ENCODE peak calls at places on chromosomes 2 and 18, in four cellular contexts. O, X, H and A are unnamed samples.

GRCh38 chr2:111896007-111896406 is 2.4 kb upstream of the MERTK start:
- DNase-seq in O (no peak), H (no peak), X (no peak), A (no peak)

GRCh38 chr2:237209046-237209375 is 123.3 kb downstream of the COPS8 start:
- DNase-seq in X (no peak), O (no peak), H (no peak), A (no peak)

GRCh38 chr2:70420740-70421139 is 118.9 kb upstream of the FAM136A start:
- DNase-seq in O (no peak), X (no peak), H (no peak), A (no peak)

GRCh38 chr2:129721841-129722240 is 257.6 kb upstream of the RAB6C start:
- DNase-seq in H (no peak), O (no peak), X (no peak), A (no peak)

GRCh38 chr2:188870289-188870688 is 103.9 kb upstream of the COL3A1 start:
- DNase-seq in X (no peak), H (no peak), O (no peak), A (no peak)

GRCh38 chr2:25558262-25558661 is 115.1 kb downstream of the DTNB start:
- DNase-seq in X (no peak), O (peak; percentile 79), H (no peak), A (no peak)

GRCh38 chr2:222714361-222715256 is 43.2 kb downstream of the MOGAT1 start:
- DNase-seq in X (no peak), H (no peak), O (no peak), A (peak; percentile 24)

GRCh38 chr18:75346671-75347070 is 80.8 kb downstream of the SMIM21 start:
- DNase-seq in H (no peak), X (no peak), O (no peak), A (no peak)

GRCh38 chr18:32595735-32596134 is 125.1 kb upstream of the GAREM1 start:
- DNase-seq in X (no peak), O (no peak), H (no peak), A (no peak)

GRCh38 chr2:144937899-144938298 is 418.0 kb upstream of the ZEB2 start:
- DNase-seq in H (no peak), X (no peak), O (no peak), A (no peak)

GRCh38 chr2:149320362-149320761 is 10.0 kb upstream of the LYPD6 start:
- DNase-seq in X (no peak), O (no peak), H (no peak), A (no peak)

GRCh38 chr2:181294979-181295378 is 162.2 kb upstream of the ITGA4 start:
- DNase-seq in X (no peak), O (no peak), H (no peak), A (no peak)

GRCh38 chr2:101516833-101517690 is 42.1 kb upstream of the RFX8 start:
- DNase-seq in X (no peak), H (no peak), O (peak; percentile 93), A (peak; percentile 73)

GRCh38 chr2:19409001-19409400 is 50.6 kb upstream of the OSR1 start:
- DNase-seq in H (no peak), X (no peak), O (no peak), A (no peak)

GRCh38 chr2:84899181-84899580 is 6.3 kb upstream of the TMSB10 start:
- DNase-seq in O (no peak), H (no peak), X (no peak), A (no peak)

GRCh38 chr2:240348522-240348921 is 86.9 kb upstream of the GPC1 start:
- DNase-seq in X (no peak), H (peak; percentile 61), O (no peak), A (no peak)

GRCh38 chr18:23301971-23302370 is 151.1 kb upstream of the RIOK3 start:
- DNase-seq in O (no peak), H (no peak), X (no peak), A (no peak)

GRCh38 chr2:104939570-104940235 is 85.8 kb downstream of the POU3F3 start:
- DNase-seq in O (no peak), H (no peak), X (no peak), A (no peak)

GRCh38 chr18:26624443-26624842 is 76.1 kb upstream of the KCTD1 start:
- DNase-seq in O (no peak), H (no peak), X (no peak), A (no peak)

GRCh38 chr2:176066645-176067586 is 16.8 kb downstream of the EVX2 start:
- DNase-seq in X (no peak), H (no peak), O (no peak), A (no peak)

GRCh38 chr2:165697727-165698620 is 96.1 kb downstream of the GALNT3 start:
- DNase-seq in O (no peak), X (no peak), H (no peak), A (no peak)

GRCh38 chr18:13107074-13107473 is 111.5 kb upstream of the LDLRAD4 start:
- DNase-seq in H (no peak), X (no peak), O (no peak), A (no peak)

GRCh38 chr2:96555146-96555610 is 18.6 kb downstream of the ARID5A start:
- DNase-seq in O (no peak), H (no peak), X (no peak), A (no peak)

GRCh38 chr2:65204461-65205230 is 23.0 kb upstream of the ACTR2 start:
- DNase-seq in O (no peak), H (no peak), X (no peak), A (no peak)

GRCh38 chr18:42164556-42164955 is 209.5 kb downstream of the PIK3C3 start:
- DNase-seq in X (no peak), O (no peak), H (no peak), A (no peak)

GRCh38 chr2:240959941-240960308 is 38.5 kb upstream of the SNED1 start:
- DNase-seq in O (no peak), X (peak; percentile 44), H (peak; percentile 8), A (peak; percentile 58)

GRCh38 chr2:177585234-177585863 is 192.8 kb downstream of the AGPS start:
- DNase-seq in H (no peak), X (no peak), O (no peak), A (no peak)

GRCh38 chr2:127371037-127371436 is 16.7 kb downstream of the MAP3K2 start:
- DNase-seq in X (no peak), H (peak; percentile 65), O (no peak), A (peak; percentile 91)

GRCh38 chr2:156087875-156088274 is 244.6 kb downstream of the NR4A2 start:
- DNase-seq in X (no peak), H (no peak), O (no peak), A (no peak)

GRCh38 chr2:43071629-43072550 is 154.5 kb downstream of the ZFP36L2 start:
- DNase-seq in X (peak; percentile 52), O (no peak), H (peak; percentile 79), A (no peak)

GRCh38 chr2:6524678-6525367 is 340.9 kb downstream of the CMPK2 start:
- DNase-seq in X (no peak), H (no peak), O (no peak), A (no peak)

GRCh38 chr2:16506366-16506765 is 159.3 kb downstream of the CYRIA start:
- DNase-seq in O (no peak), X (no peak), H (no peak), A (no peak)

GRCh38 chr2:166361351-166362153 is 14.2 kb downstream of the SCN9A start:
- DNase-seq in O (peak; percentile 69), H (no peak), X (no peak), A (no peak)

GRCh38 chr2:73218298-73218697 is 4.3 kb downstream of the SMYD5 start:
- DNase-seq in X (no peak), O (no peak), H (peak; percentile 42), A (no peak)

GRCh38 chr18:46319793-46320192 is 215.6 kb downstream of the HAUS1 start:
- DNase-seq in H (no peak), O (no peak), X (no peak), A (no peak)

GRCh38 chr2:144660518-144661316 is 140.8 kb upstream of the ZEB2 start:
- DNase-seq in X (no peak), H (no peak), O (no peak), A (no peak)

GRCh38 chr2:81734981-81735380 is 1430.4 kb upstream of the LRRTM1 start:
- DNase-seq in O (no peak), X (no peak), H (no peak), A (no peak)

GRCh38 chr2:36385603-36386002 is 30.0 kb downstream of the CRIM1 start:
- DNase-seq in X (no peak), H (no peak), O (no peak), A (no peak)

GRCh38 chr2:201319511-201319910 is 37.6 kb downstream of the FLACC1 start:
- DNase-seq in H (no peak), X (no peak), O (no peak), A (no peak)
- H3K9me3 ChIP-seq in H (peaks cover 15% of the 10 kb centered on the region), X (peaks cover 17% of the 10 kb centered on the region), O (no peaks in the 10 kb centered on the region), A (peaks cover 29% of the 10 kb centered on the region)

DNA sequence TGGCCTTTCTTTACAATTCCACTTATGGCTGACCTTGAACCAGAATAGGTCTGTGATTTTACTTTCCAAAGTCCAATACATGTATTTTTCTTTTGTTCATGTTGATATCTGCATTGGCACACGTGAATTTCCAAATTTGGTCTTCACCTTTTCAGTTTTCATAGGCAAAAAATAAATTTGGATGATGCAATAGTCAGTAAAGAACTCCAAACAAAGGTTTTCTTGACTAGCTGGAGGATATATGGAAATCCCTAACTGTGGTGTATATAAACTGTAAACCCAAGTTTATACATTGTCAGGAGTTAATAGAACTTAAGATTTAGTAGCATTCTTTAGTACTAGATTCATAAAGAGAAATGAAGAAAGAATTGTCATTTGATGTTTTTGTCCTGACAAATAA is 133.0 kb downstream of the BCL2 start:
- DNase-seq in X (no peak), H (no peak), O (no peak), A (no peak)
- H3K4me1 ChIP-seq in X (no peaks in the 10 kb centered on the region), H (peaks cover 62% of the 10 kb centered on the region), O (no peaks in the 10 kb centered on the region), A (peaks cover 4% of the 10 kb centered on the region)

DNA sequence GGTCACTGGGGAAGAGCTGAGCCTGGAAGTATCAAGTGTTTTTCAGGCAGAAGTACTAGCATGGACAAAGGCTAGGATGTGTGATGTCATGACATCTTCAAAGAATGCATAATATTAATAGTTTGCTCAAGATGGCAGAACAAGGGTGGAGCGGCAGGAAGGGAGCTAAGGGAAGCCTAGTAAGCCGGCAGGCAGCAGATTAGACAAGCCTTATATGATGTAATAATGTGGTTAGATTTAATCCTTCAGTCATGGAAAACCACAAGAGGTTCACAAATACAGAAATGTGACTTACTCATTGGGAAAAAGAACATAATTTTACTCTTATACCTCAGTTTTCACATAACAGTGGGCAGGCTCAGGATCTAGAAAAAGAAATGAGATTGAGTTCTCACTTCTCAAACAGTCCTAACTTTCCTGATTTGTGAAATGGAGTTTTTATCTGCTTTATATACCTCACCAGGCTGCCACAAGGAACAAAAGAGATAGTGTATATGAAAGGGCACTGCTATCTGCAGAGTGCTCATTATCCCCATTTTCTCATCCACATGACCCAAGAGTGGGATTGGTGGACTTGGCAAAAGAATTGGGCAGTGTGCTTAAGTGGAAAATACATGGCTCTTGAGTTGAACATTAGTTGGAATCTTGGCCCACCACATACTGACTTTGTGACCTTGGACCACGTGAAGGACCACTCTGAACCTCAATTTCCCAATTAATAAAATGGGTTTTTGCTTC is 89.1 kb upstream of the LHCGR start:
- DNase-seq in H (no peak), X (no peak), O (no peak), A (no peak)
- H3K9me3 ChIP-seq in H (no peaks in the 10 kb centered on the region), X (no peaks in the 10 kb centered on the region), O (no peaks in the 10 kb centered on the region), A (no peaks in the 10 kb centered on the region)

DNA sequence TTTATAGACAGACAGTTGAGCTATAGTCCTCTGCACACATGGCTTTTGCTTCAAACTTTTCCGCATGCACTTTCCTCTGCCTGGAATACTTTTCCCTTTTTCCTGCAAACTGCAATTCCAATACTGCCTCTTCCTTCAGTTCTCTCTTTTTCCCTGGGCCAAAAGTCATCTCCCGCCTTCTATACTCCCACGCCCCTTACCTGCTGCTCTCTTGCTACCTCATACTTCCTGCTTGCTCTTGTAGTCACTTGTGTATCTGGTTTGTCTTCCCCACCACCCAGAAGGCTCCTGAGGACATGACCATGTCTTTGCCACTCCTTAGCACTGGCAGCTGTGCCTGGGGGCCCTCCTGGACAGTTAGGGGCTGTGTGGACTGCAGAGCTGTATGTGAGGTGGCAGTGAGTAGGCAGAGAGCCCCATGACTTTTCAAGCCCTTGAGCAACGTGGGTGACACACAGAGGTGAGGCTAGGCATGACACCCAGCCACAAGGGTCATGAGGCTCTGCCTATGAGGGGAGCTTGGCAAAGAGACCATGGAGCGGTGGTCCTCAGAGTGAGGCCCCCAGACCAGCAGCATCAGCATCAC is 23.2 kb downstream of the SPEG start:
- DNase-seq in O (no peak), H (no peak), X (no peak), A (no peak)
- H3K4me1 ChIP-seq in O (no peaks in the 10 kb centered on the region), H (peaks cover 50% of the 10 kb centered on the region), X (peaks cover 6% of the 10 kb centered on the region), A (peaks cover 70% of the 10 kb centered on the region)